ENCODE peak calls at places on chromosome 15, in eight cellular contexts. H is progenitor cell of endocrine pancreas; K is GM12865; B is left ventricle myocardium superior; G is psoas muscle; P is IMR-90; M is CD8-positive, alpha-beta memory T cell; F is stimulated activated CD4-positive, alpha-beta T cell treated with anti-CD3 and anti-CD28 coated beads, TNF-alpha, amount 100 ng/mL, for 4 hours. Y is an unnamed sample.

GRCh38 chr15:58139631-58140522 is 1.7 kb downstream of the AQP9 start:
- DNase-seq in H (no peak), G (no peak), K (no peak), M (no peak), B (no peak), P (no peak), F (no peak), Y (no peak)

GRCh38 chr15:43954181-43954621 is 127.4 kb downstream of the WDR76 start:
- DNase-seq in P (peak; percentile 33), K (no peak), F (no peak), B (no peak), G (no peak), M (no peak), H (no peak), Y (no peak)

GRCh38 chr15:97976129-97976528 is 15.6 kb downstream of the ARRDC4 start:
- DNase-seq in G (no peak), K (no peak), H (no peak), P (no peak), F (no peak), M (no peak), B (no peak), Y (no peak)

GRCh38 chr15:88031461-88031860 is 225.1 kb downstream of the NTRK3 start:
- DNase-seq in H (no peak), M (no peak), G (no peak), P (no peak), K (no peak), F (no peak), B (no peak), Y (no peak)

GRCh38 chr15:101067660-101068522 is 148.7 kb downstream of the LRRK1 start:
- DNase-seq in B (no peak), F (no peak), P (peak; percentile 7), M (no peak), G (no peak), K (no peak), H (no peak), Y (no peak)

GRCh38 chr15:95269247-95270155 is 1038.1 kb downstream of the MCTP2 start:
- DNase-seq in G (no peak), P (no peak), M (no peak), H (no peak), K (no peak), B (no peak), F (no peak), Y (no peak)

GRCh38 chr15:48354694-48355303 is 23.6 kb downstream of the DUT start:
- DNase-seq in K (no peak), G (no peak), M (no peak), B (no peak), H (no peak), P (peak; percentile 19), F (no peak), Y (no peak)

GRCh38 chr15:69624816-69625215 is 172.2 kb downstream of the RPLP1 start:
- DNase-seq in B (no peak), M (no peak), G (no peak), H (no peak), P (no peak), K (no peak), F (no peak), Y (no peak)

GRCh38 chr15:101031203-101031602 is 112.0 kb downstream of the LRRK1 start:
- DNase-seq in P (peak; percentile 32), F (no peak), B (no peak), K (no peak), G (no peak), M (no peak), H (no peak), Y (no peak)

GRCh38 chr15:50055333-50056278 is 63.4 kb downstream of the ATP8B4 start:
- DNase-seq in F (no peak), K (no peak), P (peak; percentile 92), B (no peak), M (no peak), G (no peak), H (no peak), Y (no peak)

GRCh38 chr15:85920926-85921325 is 126.2 kb upstream of the KLHL25 start:
- DNase-seq in G (no peak), P (no peak), F (no peak), K (no peak), H (no peak), B (no peak), M (no peak), Y (no peak)

Y was measured in T-helper 17 cell.